ENCODE peak calls at places on chromosomes 5 and 9, in four cellular contexts. D is hypothalamus, F is hippocampal formation, X is NT2/D1. L is an unnamed sample.

GRCh38 chr5:99543841-99544240 is 615.0 kb upstream of the CHD1 start:
- DNase-seq in F (no peak), X (no peak), D (no peak), L (no peak)

GRCh38 chr5:16726538-16726946 is 109.7 kb upstream of the RETREG1 start:
- DNase-seq in F (no peak), X (no peak), D (no peak), L (no peak)

GRCh38 chr9:134455951-134456739 is 129.9 kb downstream of the RXRA start:
- DNase-seq in F (no peak), X (no peak), D (peak; percentile 76), L (no peak)

GRCh38 chr9:137286980-137287383 is 9.5 kb downstream of the TOR4A start:
- DNase-seq in F (no peak), D (no peak), X (no peak), L (no peak)

GRCh38 chr5:137822158-137822764 is 45.4 kb upstream of the MYOT start:
- DNase-seq in F (peak; percentile 28), X (peak; percentile 22), D (no peak), L (no peak)

GRCh38 chr5:174606646-174607045 is 117.7 kb upstream of the MSX2 start:
- DNase-seq in F (no peak), D (no peak), X (no peak), L (no peak)

GRCh38 chr5:96247097-96247675 is 185.9 kb downstream of the PCSK1 start:
- DNase-seq in X (no peak), D (no peak), F (no peak), L (no peak)

GRCh38 chr5:51095481-51095880 is 287.8 kb upstream of the ISL1 start:
- DNase-seq in X (no peak), F (no peak), D (no peak), L (no peak)

GRCh38 chr5:171975262-171975876 is 31.1 kb downstream of the FBXW11 start:
- DNase-seq in X (no peak), F (no peak), D (no peak), L (no peak)

GRCh38 chr9:127976498-127976897 is 4.3 kb downstream of the EEIG1 start:
- DNase-seq in D (no peak), X (no peak), F (no peak), L (no peak)

GRCh38 chr9:77772641-77773040 is 124.5 kb upstream of the GNA14 start:
- DNase-seq in F (no peak), X (no peak), D (no peak), L (no peak)

GRCh38 chr5:137938358-137939138 is 49.3 kb downstream of the PKD2L2 start:
- DNase-seq in F (no peak), D (no peak), X (no peak), L (no peak)

GRCh38 chr5:154291917-154292316 is 101.4 kb downstream of the GALNT10 start:
- DNase-seq in F (no peak), D (no peak), X (no peak), L (no peak)

GRCh38 chr5:38847549-38848341 is 1.9 kb downstream of the OSMR start:
- DNase-seq in F (no peak), D (no peak), X (no peak), L (no peak)

GRCh38 chr9:134026981-134027380 is 1.7 kb downstream of the BRD3OS start:
- DNase-seq in F (no peak), X (no peak), D (no peak), L (no peak)

GRCh38 chr5:91690921-91691320 is 307.8 kb upstream of the ARRDC3 start:
- DNase-seq in F (no peak), D (no peak), X (no peak), L (no peak)

GRCh38 chr5:53856491-53856890 is 296.1 kb downstream of the NDUFS4 start:
- DNase-seq in F (no peak), D (no peak), X (no peak), L (no peak)

GRCh38 chr5:134464988-134465855 is 53.5 kb upstream of the CDKN2AIPNL start:
- DNase-seq in F (no peak), D (no peak), X (no peak), L (no peak)

GRCh38 chr9:95433096-95433852 is 83.5 kb downstream of the PTCH1 start:
- DNase-seq in X (no peak), F (no peak), D (no peak), L (no peak)

GRCh38 chr5:181246276-181247050 is 2.8 kb upstream of the RACK1 start:
- DNase-seq in X (no peak), D (no peak), F (no peak), L (no peak)

GRCh38 chr5:71481441-71481840 is 26.0 kb downstream of the BDP1 start:
- DNase-seq in D (no peak), F (no peak), X (no peak), L (no peak)

GRCh38 chr5:151183451-151184245 is 26.1 kb upstream of the ANXA6 start:
- DNase-seq in D (no peak), X (no peak), F (no peak), L (no peak)

GRCh38 chr5:38013107-38013506 is 173.3 kb upstream of the GDNF start:
- DNase-seq in F (no peak), X (no peak), D (no peak), L (no peak)

GRCh38 chr5:79318935-79319614 is 83.1 kb downstream of the JMY start:
- DNase-seq in D (no peak), F (no peak), X (no peak), L (no peak)

GRCh38 chr5:62575066-62575465 is 3.6 kb upstream of the LRRC70 start:
- DNase-seq in X (no peak), F (no peak), D (no peak), L (no peak)

GRCh38 chr5:95870105-95870672 is 47.7 kb upstream of the GLRX start:
- DNase-seq in D (no peak), F (no peak), X (no peak), L (no peak)

GRCh38 chr9:112550531-112550930 is 63.9 kb downstream of the KIAA1958 start:
- DNase-seq in F (no peak), X (no peak), D (no peak), L (no peak)

GRCh38 chr9:79974806-79975422 is 403.1 kb downstream of the TLE4 start:
- DNase-seq in F (no peak), X (no peak), D (no peak), L (no peak)

GRCh38 chr9:131567910-131568309 is 22.6 kb downstream of the PRRT1B start:
- DNase-seq in F (no peak), D (no peak), X (no peak), L (no peak)

GRCh38 chr9:93268551-93269314 is 84.8 kb downstream of the WNK2 start:
- DNase-seq in X (no peak), D (no peak), F (no peak), L (no peak)